ENCODE peak calls at places on chromosomes 13 and 19, in seven cellular contexts. E is Karpas-422; N is CD8-positive, alpha-beta memory T cell; M is neuronal stem cell; Q is endothelial cell of umbilical vein; I is heart left ventricle; V is K562. G is an unnamed sample. For H3K4me1, the result is how much of the 10 kb centered on the place peaks cover.

GRCh38 chr19:39296055-39296645 is at the start of gene IFNL1:
- DNase-seq in E (no peak), N (no peak), M (no peak), Q (no peak), I (no peak), V (no peak), G (peak)

GRCh38 chr19:736125-736524 is 14.8 kb upstream of the MISP start:
- DNase-seq in E (no peak), N (no peak), M (no peak), Q (no peak), I (no peak), V (no peak), G (no peak)

GRCh38 chr13:51797664-51798488 is 6.1 kb downstream of the DHRS12 start:
- DNase-seq in E (peak), N (peak), M (peak), Q (peak), I (peak), V (no peak), G (peak)

GRCh38 chr13:96492758-96493157 is 402.9 kb downstream of the HS6ST3 start:
- DNase-seq in E (no peak), N (no peak), M (no peak), Q (no peak), I (no peak), V (no peak), G (no peak)

GRCh38 chr13:94535775-94536174 is 56.3 kb upstream of the DCT start:
- DNase-seq in E (no peak), N (no peak), M (no peak), Q (no peak), I (no peak), V (no peak), G (no peak)

GRCh38 chr13:98847780-98848179 is 95.3 kb upstream of the SLC15A1 start:
- DNase-seq in E (no peak), N (no peak), M (no peak), Q (no peak), I (peak), V (peak), G (no peak)

GRCh38 chr19:10797541-10798256 is 38.3 kb downstream of the TMED1 start:
- DNase-seq in E (no peak), N (peak), M (no peak), Q (peak), I (no peak), V (no peak), G (no peak)

GRCh38 chr13:110126391-110126961 is 180.5 kb downstream of the COL4A1 start:
- DNase-seq in E (no peak), N (no peak), M (peak), Q (peak), I (peak), V (no peak), G (peak)

GRCh38 chr19:55447421-55448174 is 4.5 kb upstream of the SHISA7 start:
- DNase-seq in E (no peak), N (no peak), M (no peak), Q (no peak), I (no peak), V (peak), G (peak)

GRCh38 chr19:1455336-1456120 is 5.6 kb downstream of the APC2 start:
- DNase-seq in E (peak), N (peak), M (no peak), Q (peak), I (no peak), V (peak), G (peak)

GRCh38 chr19:35142531-35143230 is 374 bp upstream of the FXYD7 start:
- DNase-seq in E (peak), N (peak), M (no peak), Q (peak), I (no peak), V (peak), G (peak)

GRCh38 chr19:3036119-3036794 is 7.2 kb upstream of the TLE2 start:
- DNase-seq in E (peak), N (peak), M (peak), Q (peak), I (peak), V (peak), G (peak)

GRCh38 chr13:50893211-50893852 is 16.3 kb upstream of the RNASEH2B start:
- DNase-seq in E (no peak), N (peak), M (no peak), Q (no peak), I (no peak), V (no peak), G (no peak)

GRCh38 chr13:21703846-21704245 is 33.0 kb downstream of the FGF9 start:
- DNase-seq in E (no peak), N (no peak), M (no peak), Q (no peak), I (no peak), V (no peak), G (no peak)
- H3K4me1 ChIP-seq in E (under half), N (under half), M (under half), Q (under half), I (under half), V (under half), G (under half)

GRCh38 chr13:114061746-114062145 is 70.7 kb downstream of the RASA3 start:
- DNase-seq in E (no peak), N (no peak), M (no peak), Q (no peak), I (peak), V (no peak), G (no peak)
- H3K4me1 ChIP-seq in E (under half), N (half or more), M (under half), Q (half or more), I (half or more), V (half or more), G (under half)

DNA sequence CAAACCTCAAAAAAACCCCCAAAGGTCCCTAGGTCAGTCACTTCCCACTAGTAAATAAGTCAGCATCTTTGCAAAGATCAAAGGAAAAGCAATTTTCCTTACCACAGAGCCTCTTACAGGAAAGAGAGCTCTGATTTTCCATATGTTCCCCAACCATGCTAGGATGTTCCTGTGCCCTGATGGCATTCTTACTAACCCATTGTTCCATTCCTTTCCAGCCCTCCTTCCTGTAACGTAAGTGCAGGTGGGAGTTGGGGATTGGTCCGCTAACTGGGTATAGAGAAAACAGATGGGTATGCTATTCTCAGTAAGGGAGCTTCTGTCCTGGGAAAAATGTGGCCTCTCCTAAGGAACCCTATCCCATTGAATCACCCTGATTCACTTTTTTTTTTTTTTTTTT is 14.3 kb downstream of the DPRX start:
- DNase-seq in E (no peak), N (no peak), M (no peak), Q (no peak), I (no peak), V (no peak), G (no peak)
- H3K4me1 ChIP-seq in E (under half), N (under half), M (under half), Q (under half), I (under half), V (under half), G (under half)

GRCh38 chr19:46623915-46624502 is 880 bp downstream of the PTGIR start:
- DNase-seq in E (no peak), N (no peak), M (no peak), Q (no peak), I (no peak), V (no peak), G (no peak)

GRCh38 chr19:46620716-46621115 is 4.2 kb downstream of the PTGIR start:
- DNase-seq in E (no peak), N (no peak), M (no peak), Q (no peak), I (no peak), V (no peak), G (no peak)

GRCh38 chr19:46622118-46622446 is 2.8 kb downstream of the PTGIR start:
- DNase-seq in E (no peak), N (no peak), M (no peak), Q (no peak), I (no peak), V (no peak), G (no peak)

GRCh38 chr19:46620267-46620666 is 4.6 kb downstream of the PTGIR start:
- DNase-seq in E (no peak), N (no peak), M (no peak), Q (no peak), I (no peak), V (no peak), G (no peak)

DNA sequence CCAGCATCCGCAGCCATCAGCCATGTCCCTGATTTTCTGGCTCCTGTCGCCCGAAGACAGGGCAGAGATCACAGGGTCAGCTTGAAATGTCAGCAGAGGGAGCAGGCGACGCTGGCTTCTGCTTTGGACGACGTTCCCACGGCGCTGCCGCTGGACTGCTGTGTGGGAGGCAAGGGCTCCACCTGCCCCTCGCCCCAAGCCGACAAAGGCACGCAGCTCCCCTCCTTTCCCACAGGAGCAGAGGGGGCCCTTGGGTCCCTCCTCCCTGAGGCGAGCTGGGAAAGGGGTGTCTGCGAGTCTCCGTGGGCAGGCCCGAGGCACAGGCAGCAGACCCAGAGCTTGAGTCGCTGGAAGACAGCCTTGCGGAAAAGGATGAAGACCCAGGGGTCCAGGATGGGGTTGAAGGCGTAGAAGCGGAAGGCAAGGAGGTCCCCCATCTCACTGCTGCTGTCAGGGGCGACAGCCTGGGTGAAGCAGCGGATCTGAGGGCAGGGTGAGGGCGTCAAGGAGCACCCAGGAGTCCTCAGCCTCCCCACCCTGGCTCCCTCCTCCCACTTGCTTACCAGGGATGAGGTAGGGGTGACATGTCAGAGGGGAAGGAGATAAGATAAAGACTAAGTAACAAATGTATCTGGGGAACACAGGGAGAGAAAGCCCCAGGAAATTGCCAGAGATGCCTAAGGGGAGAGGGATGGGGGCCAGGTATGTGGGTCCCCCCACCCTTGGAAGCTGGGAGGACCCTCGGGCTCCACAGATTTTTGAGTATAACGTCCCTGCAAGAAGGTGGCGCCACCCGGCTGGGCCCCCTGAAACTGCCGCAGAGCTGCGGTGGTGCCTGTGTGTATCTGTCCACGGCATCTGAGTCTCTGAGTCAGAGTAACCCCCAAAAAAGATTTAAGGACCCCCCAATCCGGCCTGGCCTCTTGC is 3.4 kb downstream of the PTGIR start:
- DNase-seq in E (no peak), N (no peak), M (no peak), Q (no peak), I (peak), V (no peak), G (no peak)
- H3K4me1 ChIP-seq in E (under half), N (half or more), M (under half), Q (under half), I (half or more), V (half or more), G (under half)

GRCh38 chr19:41356984-41357739 is 3.4 kb upstream of the TGFB1 start:
- DNase-seq in E (no peak), N (peak), M (no peak), Q (no peak), I (no peak), V (no peak), G (no peak)
- H3K4me1 ChIP-seq in E (under half), N (half or more), M (under half), Q (under half), I (under half), V (under half), G (under half)

DNA sequence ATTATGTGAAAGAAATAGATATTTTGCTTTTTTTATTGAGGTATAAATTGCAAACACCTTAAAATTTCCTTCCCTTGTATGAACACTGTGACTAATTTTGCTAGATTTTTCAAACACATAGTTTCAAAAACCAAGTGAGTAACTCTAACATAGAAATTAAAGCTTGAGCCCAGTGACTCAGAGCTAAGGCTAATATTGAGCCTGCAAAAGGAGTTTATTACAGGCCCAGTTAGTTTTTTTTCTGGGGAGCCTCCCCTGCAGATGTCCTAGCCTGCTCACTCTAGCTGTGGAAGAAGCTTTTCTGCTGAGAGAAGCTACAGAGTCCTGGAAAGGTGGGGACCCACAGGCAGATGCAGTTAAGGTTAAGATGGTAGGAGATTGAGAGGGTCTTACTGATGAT is 3.4 kb downstream of the ZNF430 start:
- DNase-seq in E (no peak), N (no peak), M (no peak), Q (no peak), I (no peak), V (no peak), G (no peak)
- H3K4me1 ChIP-seq in E (under half), N (under half), M (under half), Q (under half), I (under half), V (under half), G (under half)

G was measured in PC-9.